ENCODE peak calls at places on chromosome 19, in seven cellular contexts. One of them, this sample, is unnamed.

GRCh38 chr19:21698215-21698614 is 69.2 kb downstream of the ZNF100 start:
- DNase-seq in GM23338: peak; percentile 74
- DNase-seq in HCT116: no peak
- DNase-seq in endothelial cell of umbilical vein: peak; percentile 2
- DNase-seq in stomach: no peak
- DNase-seq in H1: no peak
- DNase-seq in prostate gland: no peak
- DNase-seq in this sample: no peak

GRCh38 chr19:47186337-47187022 is 44.5 kb downstream of the BBC3 start:
- DNase-seq in H1: no peak
- DNase-seq in HCT116: no peak
- DNase-seq in endothelial cell of umbilical vein: no peak
- DNase-seq in GM23338: no peak
- DNase-seq in prostate gland: no peak
- DNase-seq in stomach: no peak
- DNase-seq in this sample: no peak

GRCh38 chr19:42051166-42052115 is 18.6 kb downstream of the GRIK5 start:
- DNase-seq in endothelial cell of umbilical vein: no peak
- DNase-seq in GM23338: peak; percentile 20
- DNase-seq in H1: no peak
- DNase-seq in stomach: peak; percentile 47
- DNase-seq in prostate gland: no peak
- DNase-seq in HCT116: no peak
- DNase-seq in this sample: no peak

GRCh38 chr19:5691930-5692784 is 2.1 kb downstream of the RPL36 start:
- DNase-seq in GM23338: peak; percentile 4
- DNase-seq in prostate gland: no peak
- DNase-seq in endothelial cell of umbilical vein: no peak
- DNase-seq in HCT116: no peak
- DNase-seq in H1: no peak
- DNase-seq in stomach: no peak
- DNase-seq in this sample: no peak

GRCh38 chr19:34135033-34135370 is 37.3 kb upstream of the LSM14A start:
- DNase-seq in H1: no peak
- DNase-seq in GM23338: no peak
- DNase-seq in HCT116: no peak
- DNase-seq in stomach: no peak
- DNase-seq in prostate gland: no peak
- DNase-seq in endothelial cell of umbilical vein: no peak
- DNase-seq in this sample: no peak

GRCh38 chr19:9073806-9074205 is 13.1 kb upstream of the OR1M1 start:
- DNase-seq in endothelial cell of umbilical vein: no peak
- DNase-seq in stomach: no peak
- DNase-seq in GM23338: peak; percentile 74
- DNase-seq in HCT116: no peak
- DNase-seq in prostate gland: no peak
- DNase-seq in H1: no peak
- DNase-seq in this sample: no peak

GRCh38 chr19:19171110-19171672 is 1.1 kb upstream of the MEF2B start:
- DNase-seq in stomach: no peak
- DNase-seq in endothelial cell of umbilical vein: no peak
- DNase-seq in prostate gland: no peak
- DNase-seq in H1: no peak
- DNase-seq in HCT116: no peak
- DNase-seq in GM23338: no peak
- DNase-seq in this sample: no peak

GRCh38 chr19:18429717-18430416 is 8.1 kb downstream of the ISYNA1 start:
- DNase-seq in H1: no peak
- DNase-seq in endothelial cell of umbilical vein: no peak
- DNase-seq in HCT116: no peak
- DNase-seq in prostate gland: no peak
- DNase-seq in GM23338: no peak
- DNase-seq in stomach: no peak
- DNase-seq in this sample: no peak

GRCh38 chr19:990119-990571 is 6.0 kb downstream of the WDR18 start:
- DNase-seq in stomach: no peak
- DNase-seq in HCT116: no peak
- DNase-seq in prostate gland: no peak
- DNase-seq in GM23338: no peak
- DNase-seq in H1: no peak
- DNase-seq in endothelial cell of umbilical vein: no peak
- DNase-seq in this sample: no peak

GRCh38 chr19:17235618-17236413 is 9.8 kb downstream of the OCEL1 start:
- DNase-seq in prostate gland: peak; percentile 67
- DNase-seq in H1: peak; percentile 80
- DNase-seq in GM23338: peak; percentile 78
- DNase-seq in endothelial cell of umbilical vein: peak; percentile 80
- DNase-seq in stomach: peak; percentile 77
- DNase-seq in HCT116: no peak
- DNase-seq in this sample: no peak

GRCh38 chr19:29547361-29547960 is 21.7 kb downstream of the VSTM2B start:
- DNase-seq in stomach: peak; percentile 2
- DNase-seq in H1: no peak
- DNase-seq in HCT116: no peak
- DNase-seq in endothelial cell of umbilical vein: no peak
- DNase-seq in GM23338: no peak
- DNase-seq in prostate gland: no peak
- DNase-seq in this sample: no peak

GRCh38 chr19:48481846-48482639 is 12.9 kb downstream of the CYTH2 start:
- DNase-seq in H1: no peak
- DNase-seq in prostate gland: no peak
- DNase-seq in HCT116: no peak
- DNase-seq in endothelial cell of umbilical vein: no peak
- DNase-seq in GM23338: peak; percentile 26
- DNase-seq in stomach: no peak
- DNase-seq in this sample: no peak

GRCh38 chr19:38666662-38667448 is 19.4 kb downstream of the ACTN4 start:
- DNase-seq in GM23338: no peak
- DNase-seq in prostate gland: no peak
- DNase-seq in stomach: no peak
- DNase-seq in H1: no peak
- DNase-seq in endothelial cell of umbilical vein: peak; percentile 90
- DNase-seq in HCT116: no peak
- DNase-seq in this sample: no peak

GRCh38 chr19:7928741-7929701 is 3.1 kb upstream of the CTXN1 start:
- DNase-seq in stomach: no peak
- DNase-seq in H1: peak; percentile 90
- DNase-seq in HCT116: no peak
- DNase-seq in GM23338: peak; percentile 89
- DNase-seq in endothelial cell of umbilical vein: peak; percentile 65
- DNase-seq in prostate gland: peak; percentile 68
- DNase-seq in this sample: no peak

GRCh38 chr19:48955308-48955958 is 758 bp downstream of the BAX start:
- DNase-seq in H1: no peak
- DNase-seq in HCT116: no peak
- DNase-seq in prostate gland: no peak
- DNase-seq in endothelial cell of umbilical vein: no peak
- DNase-seq in stomach: no peak
- DNase-seq in GM23338: no peak
- DNase-seq in this sample: no peak

GRCh38 chr19:28546148-28546685 is 666.7 kb downstream of the UQCRFS1 start:
- DNase-seq in H1: no peak
- DNase-seq in HCT116: no peak
- DNase-seq in GM23338: no peak
- DNase-seq in stomach: no peak
- DNase-seq in endothelial cell of umbilical vein: no peak
- DNase-seq in prostate gland: no peak
- DNase-seq in this sample: no peak

GRCh38 chr19:19463348-19464117 is 51.8 kb downstream of the TSSK6 start:
- DNase-seq in HCT116: no peak
- DNase-seq in H1: no peak
- DNase-seq in prostate gland: no peak
- DNase-seq in GM23338: no peak
- DNase-seq in stomach: no peak
- DNase-seq in endothelial cell of umbilical vein: peak; percentile 59
- DNase-seq in this sample: no peak

GRCh38 chr19:35403116-35403760 is 32.4 kb downstream of the GPR42 start:
- DNase-seq in stomach: no peak
- DNase-seq in H1: no peak
- DNase-seq in GM23338: no peak
- DNase-seq in prostate gland: no peak
- DNase-seq in HCT116: no peak
- DNase-seq in endothelial cell of umbilical vein: no peak
- DNase-seq in this sample: no peak

GRCh38 chr19:45798995-45799517 is 6.4 kb upstream of the DMWD start:
- DNase-seq in H1: peak; percentile 83
- DNase-seq in endothelial cell of umbilical vein: peak; percentile 79
- DNase-seq in prostate gland: no peak
- DNase-seq in stomach: peak; percentile 63
- DNase-seq in GM23338: peak; percentile 78
- DNase-seq in HCT116: no peak
- DNase-seq in this sample: no peak

GRCh38 chr19:35862528-35862927 is 5.8 kb downstream of the KIRREL2 start:
- DNase-seq in GM23338: peak; percentile 62
- DNase-seq in HCT116: no peak
- DNase-seq in prostate gland: no peak
- DNase-seq in endothelial cell of umbilical vein: no peak
- DNase-seq in H1: no peak
- DNase-seq in stomach: no peak
- DNase-seq in this sample: no peak

GRCh38 chr19:35943542-35944301 is 7.5 kb downstream of the LRFN3 start:
- DNase-seq in prostate gland: no peak
- DNase-seq in H1: no peak
- DNase-seq in stomach: no peak
- DNase-seq in endothelial cell of umbilical vein: no peak
- DNase-seq in HCT116: no peak
- DNase-seq in GM23338: no peak
- DNase-seq in this sample: no peak

GRCh38 chr19:12217332-12217731 is 54.4 kb downstream of the ZNF136 start:
- DNase-seq in prostate gland: no peak
- DNase-seq in HCT116: no peak
- DNase-seq in H1: no peak
- DNase-seq in GM23338: no peak
- DNase-seq in stomach: no peak
- DNase-seq in endothelial cell of umbilical vein: no peak
- DNase-seq in this sample: no peak

GRCh38 chr19:12224676-12225075 is 61.8 kb downstream of the ZNF136 start:
- DNase-seq in HCT116: no peak
- DNase-seq in H1: no peak
- DNase-seq in prostate gland: no peak
- DNase-seq in stomach: no peak
- DNase-seq in endothelial cell of umbilical vein: no peak
- DNase-seq in GM23338: no peak
- DNase-seq in this sample: no peak

DNA sequence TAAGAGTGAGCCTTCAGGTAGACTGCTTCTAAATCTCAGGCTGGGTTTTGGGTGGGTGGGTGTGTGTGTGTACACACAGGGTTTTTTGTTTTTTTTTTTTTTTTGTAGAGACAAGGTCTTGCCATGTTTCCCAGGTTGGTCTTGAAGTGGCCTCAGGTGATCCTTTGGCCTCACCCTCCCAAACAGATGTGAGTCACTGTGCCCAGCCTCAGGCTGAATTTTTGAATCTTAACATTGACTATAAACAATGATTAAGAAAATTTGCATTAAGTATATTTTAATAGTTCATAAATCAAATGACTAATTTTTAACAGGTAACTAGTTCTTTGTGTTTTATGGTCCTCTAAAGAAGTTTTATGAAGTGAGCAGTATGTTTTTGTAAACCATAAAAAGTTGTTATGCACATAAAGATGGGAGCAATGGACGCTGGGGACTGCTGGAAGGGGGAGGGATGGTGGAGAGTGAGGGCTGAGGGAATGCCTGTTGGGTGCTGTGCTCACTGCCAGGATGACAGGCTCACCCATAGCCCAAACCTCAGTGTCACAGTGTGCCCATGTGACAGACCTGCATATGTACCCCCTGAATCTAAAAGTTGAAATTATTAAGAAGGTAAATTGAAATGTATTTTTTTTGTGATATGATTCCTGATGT is 60.2 kb downstream of the ZNF136 start:
- DNase-seq in GM23338: no peak
- DNase-seq in stomach: no peak
- DNase-seq in prostate gland: no peak
- DNase-seq in endothelial cell of umbilical vein: no peak
- DNase-seq in HCT116: no peak
- DNase-seq in H1: no peak
- DNase-seq in this sample: no peak
- H3K27me3 ChIP-seq in GM23338: no peaks in the 10 kb centered on the region
- H3K27me3 ChIP-seq in stomach: no peaks in the 10 kb centered on the region
- H3K27me3 ChIP-seq in prostate gland: no peaks in the 10 kb centered on the region
- H3K27me3 ChIP-seq in endothelial cell of umbilical vein: no peaks in the 10 kb centered on the region
- H3K27me3 ChIP-seq in HCT116: no peaks in the 10 kb centered on the region
- H3K27me3 ChIP-seq in H1: no peaks in the 10 kb centered on the region
- H3K27me3 ChIP-seq in this sample: no peaks in the 10 kb centered on the region

DNA sequence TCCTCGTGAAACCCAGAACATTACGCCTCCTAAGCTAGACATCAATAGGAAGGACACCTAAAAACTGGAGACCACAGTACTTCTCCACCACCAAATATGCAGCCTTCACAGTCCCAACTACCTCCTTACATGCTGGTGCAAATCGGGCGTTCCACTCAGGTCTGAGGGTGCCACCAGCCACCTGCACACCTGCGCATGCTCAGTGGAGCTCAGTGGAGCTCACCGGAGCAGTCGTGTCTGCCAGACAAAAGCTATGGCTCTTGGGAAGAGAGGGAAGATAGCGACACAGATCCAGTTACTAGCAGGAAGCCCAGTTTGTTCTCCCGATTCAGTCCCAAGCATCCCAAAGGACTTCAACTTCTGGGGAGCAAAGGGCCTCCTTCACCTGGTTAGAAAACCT is 237.1 kb downstream of the TSHZ3 start:
- DNase-seq in endothelial cell of umbilical vein: no peak
- DNase-seq in H1: no peak
- DNase-seq in GM23338: no peak
- DNase-seq in stomach: no peak
- DNase-seq in prostate gland: no peak
- DNase-seq in HCT116: no peak
- DNase-seq in this sample: no peak
- TF ChIP-seq POLR2AphosphoS5 in endothelial cell of umbilical vein: no peak
- TF ChIP-seq POLR2AphosphoS5 in H1: no peak
- TF ChIP-seq POLR2AphosphoS5 in GM23338: no peak
- TF ChIP-seq POLR2AphosphoS5 in stomach: no peak
- TF ChIP-seq POLR2AphosphoS5 in prostate gland: no peak
- TF ChIP-seq POLR2AphosphoS5 in HCT116: no peak
- TF ChIP-seq POLR2AphosphoS5 in this sample: no peak

DNA sequence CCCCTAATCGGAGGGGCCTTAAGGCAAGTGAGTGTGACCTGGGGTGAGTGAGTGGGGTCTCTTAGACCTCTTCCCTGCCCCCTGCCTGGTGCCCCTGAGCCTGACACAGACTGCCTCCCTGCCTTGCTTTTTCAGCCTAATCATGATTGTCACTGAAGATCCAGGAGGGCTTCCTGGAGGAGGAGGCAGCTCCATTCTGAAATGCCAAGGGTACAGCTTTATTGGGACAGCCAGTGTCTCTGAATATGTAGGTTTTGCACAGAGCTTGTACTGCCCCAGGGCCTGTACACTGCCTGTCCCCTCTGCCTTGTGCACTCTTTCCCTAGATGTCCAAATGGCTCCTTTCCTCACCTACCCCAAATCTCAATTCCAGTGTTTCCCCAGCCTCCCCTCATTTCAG is 26.1 kb upstream of the SEMA6B start:
- DNase-seq in HCT116: no peak
- DNase-seq in endothelial cell of umbilical vein: no peak
- DNase-seq in stomach: no peak
- DNase-seq in GM23338: no peak
- DNase-seq in H1: no peak
- DNase-seq in prostate gland: no peak
- DNase-seq in this sample: no peak
- H3K27me3 ChIP-seq in HCT116: no peaks in the 10 kb centered on the region
- H3K27me3 ChIP-seq in endothelial cell of umbilical vein: no peaks in the 10 kb centered on the region
- H3K27me3 ChIP-seq in stomach: peaks cover 82% of the 10 kb centered on the region
- H3K27me3 ChIP-seq in GM23338: peaks cover 35% of the 10 kb centered on the region
- H3K27me3 ChIP-seq in H1: no peaks in the 10 kb centered on the region
- H3K27me3 ChIP-seq in prostate gland: peaks cover 13% of the 10 kb centered on the region
- H3K27me3 ChIP-seq in this sample: no peaks in the 10 kb centered on the region

GRCh38 chr19:10991521-10992081 is 30.8 kb downstream of the SMARCA4 start:
- DNase-seq in prostate gland: no peak
- DNase-seq in H1: no peak
- DNase-seq in endothelial cell of umbilical vein: no peak
- DNase-seq in GM23338: no peak
- DNase-seq in HCT116: no peak
- DNase-seq in stomach: no peak
- DNase-seq in this sample: no peak
- TF ChIP-seq POLR2AphosphoS5 in prostate gland: no peak
- TF ChIP-seq POLR2AphosphoS5 in H1: no peak
- TF ChIP-seq POLR2AphosphoS5 in endothelial cell of umbilical vein: no peak
- TF ChIP-seq POLR2AphosphoS5 in GM23338: no peak
- TF ChIP-seq POLR2AphosphoS5 in HCT116: no peak
- TF ChIP-seq POLR2AphosphoS5 in stomach: no peak
- TF ChIP-seq POLR2AphosphoS5 in this sample: no peak

This sample was measured in Panc1.